ENCODE peak calls at places on chromosomes 1 and 21, in four cellular contexts. Q, P, J and W are unnamed samples.

GRCh38 chr1:219443763-219444162 is 169.1 kb downstream of the ZC3H11B start:
- DNase-seq in Q (no peak), P (no peak), J (no peak), W (no peak)

GRCh38 chr1:37393173-37393572 is 81.2 kb upstream of the ZC3H12A start:
- DNase-seq in Q (no peak), P (no peak), J (no peak), W (no peak)

GRCh38 chr1:21254335-21254951 is 35.8 kb downstream of the ECE1 start:
- DNase-seq in Q (no peak), P (peak; percentile 59), J (no peak), W (no peak)

GRCh38 chr1:38680801-38681510 is 178.6 kb downstream of the RRAGC start:
- DNase-seq in Q (peak; percentile 47), P (peak; percentile 1), J (no peak), W (peak; percentile 22)

GRCh38 chr1:177585492-177586220 is 384.2 kb downstream of the SEC16B start:
- DNase-seq in Q (no peak), P (peak; percentile 5), J (no peak), W (no peak)

GRCh38 chr1:18531503-18531845 is 50.7 kb downstream of the KLHDC7A start:
- DNase-seq in Q (no peak), P (no peak), J (peak; percentile 16), W (no peak)

GRCh38 chr1:24964811-24965570 is 34.9 kb upstream of the RUNX3 start:
- DNase-seq in Q (peak; percentile 98), P (peak; percentile 59), J (peak; percentile 77), W (no peak)

GRCh38 chr1:3906672-3907020 is 6.6 kb upstream of the C1orf174 start:
- DNase-seq in Q (no peak), P (no peak), J (no peak), W (no peak)

GRCh38 chr1:213652109-213652508 is 335.7 kb upstream of the PROX1 start:
- DNase-seq in Q (no peak), P (no peak), J (no peak), W (no peak)

GRCh38 chr1:11851171-11851570 is 3.6 kb upstream of the NPPA start:
- DNase-seq in Q (peak; percentile 92), P (no peak), J (no peak), W (no peak)

GRCh38 chr21:15210235-15210678 is 145.5 kb upstream of the NRIP1 start:
- DNase-seq in Q (no peak), P (no peak), J (peak; percentile 83), W (no peak)

GRCh38 chr1:195482137-195482536 is 1126.1 kb downstream of the KCNT2 start:
- DNase-seq in Q (no peak), P (no peak), J (no peak), W (no peak)

GRCh38 chr1:157156058-157156541 is 17.9 kb upstream of the ETV3 start:
- DNase-seq in Q (peak; percentile 84), P (peak; percentile 49), J (peak; percentile 84), W (peak; percentile 92)

GRCh38 chr1:8425150-8425780 is 107.4 kb downstream of the SLC45A1 start:
- DNase-seq in Q (no peak), P (no peak), J (no peak), W (no peak)

DNA sequence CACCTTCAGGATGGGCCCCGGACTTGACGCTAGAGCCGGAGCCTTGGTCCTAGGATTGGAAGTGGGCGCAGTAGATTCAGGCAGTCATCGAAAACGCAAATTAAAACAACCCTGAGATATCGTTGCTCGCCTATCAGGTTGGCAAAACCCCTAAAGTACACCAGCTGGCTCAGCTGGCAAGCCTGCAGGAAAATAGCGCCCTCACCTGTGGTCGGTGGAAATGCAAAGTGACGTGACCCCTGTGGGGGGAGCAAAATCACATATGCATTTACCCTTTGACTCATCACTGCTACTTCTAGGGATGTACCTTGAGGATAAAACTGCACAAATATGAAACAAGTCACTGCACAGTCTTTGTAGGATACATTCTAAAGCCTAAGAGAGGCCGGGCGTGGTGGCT is 170.3 kb upstream of the TMEM51 start:
- DNase-seq in Q (peak; percentile 11), P (no peak), J (no peak), W (no peak)
- TF ChIP-seq CTCF in Q (peak; percentile 11), P (no peak), J (no peak), W (no peak)

GRCh38 chr1:182783068-182783467 is 6.5 kb upstream of the NPL start:
- DNase-seq in Q (peak; percentile 43), P (no peak), J (no peak), W (peak; percentile 16)
- TF ChIP-seq CTCF in Q (peak; percentile 18), P (no peak), J (no peak), W (no peak)

GRCh38 chr1:94621392-94621791 is 79.8 kb upstream of the F3 start:
- DNase-seq in Q (peak; percentile 67), P (peak; percentile 37), J (peak; percentile 70), W (no peak)

GRCh38 chr1:94621802-94622201 is 80.2 kb upstream of the F3 start:
- DNase-seq in Q (no peak), P (no peak), J (no peak), W (no peak)

GRCh38 chr1:94619731-94620130 is 78.2 kb upstream of the F3 start:
- DNase-seq in Q (no peak), P (no peak), J (no peak), W (no peak)

GRCh38 chr1:94622757-94623156 is 81.2 kb upstream of the F3 start:
- DNase-seq in Q (no peak), P (peak; percentile 74), J (no peak), W (peak; percentile 15)

DNA sequence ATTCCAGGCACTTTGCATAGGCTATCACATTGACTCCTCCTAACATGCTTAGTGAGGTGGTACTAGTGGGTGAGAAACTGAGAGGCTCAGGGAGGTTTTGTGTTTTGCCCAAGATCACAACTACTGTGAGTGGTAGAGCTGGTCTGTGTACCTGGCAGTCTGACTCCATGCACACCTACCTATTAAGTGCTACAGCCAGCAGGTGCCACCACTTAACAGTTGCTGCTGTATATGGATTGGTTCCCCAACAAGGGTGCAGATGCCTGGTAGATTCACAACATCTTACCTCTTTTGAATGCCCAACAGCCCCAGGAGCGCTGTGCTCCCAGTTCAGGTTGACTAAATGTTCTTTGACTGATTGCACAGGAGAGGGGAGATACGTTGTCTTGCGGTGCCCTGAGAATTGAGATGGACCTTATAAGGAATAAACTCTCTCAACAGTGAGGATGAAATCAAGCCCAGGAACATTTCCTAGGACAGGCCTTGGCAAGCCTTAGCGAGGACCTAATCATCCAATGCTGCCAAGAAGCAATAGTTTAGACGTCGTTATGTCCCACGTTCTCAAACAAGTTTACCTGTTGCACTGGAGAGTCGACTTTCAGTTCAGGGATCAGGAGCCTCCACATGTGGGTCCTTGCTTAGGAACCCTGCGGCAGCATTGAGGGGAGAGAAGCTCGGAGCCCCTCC is 78.9 kb upstream of the F3 start:
- DNase-seq in Q (no peak), P (no peak), J (no peak), W (no peak)
- TF ChIP-seq CTCF in Q (no peak), P (no peak), J (no peak), W (no peak)

DNA sequence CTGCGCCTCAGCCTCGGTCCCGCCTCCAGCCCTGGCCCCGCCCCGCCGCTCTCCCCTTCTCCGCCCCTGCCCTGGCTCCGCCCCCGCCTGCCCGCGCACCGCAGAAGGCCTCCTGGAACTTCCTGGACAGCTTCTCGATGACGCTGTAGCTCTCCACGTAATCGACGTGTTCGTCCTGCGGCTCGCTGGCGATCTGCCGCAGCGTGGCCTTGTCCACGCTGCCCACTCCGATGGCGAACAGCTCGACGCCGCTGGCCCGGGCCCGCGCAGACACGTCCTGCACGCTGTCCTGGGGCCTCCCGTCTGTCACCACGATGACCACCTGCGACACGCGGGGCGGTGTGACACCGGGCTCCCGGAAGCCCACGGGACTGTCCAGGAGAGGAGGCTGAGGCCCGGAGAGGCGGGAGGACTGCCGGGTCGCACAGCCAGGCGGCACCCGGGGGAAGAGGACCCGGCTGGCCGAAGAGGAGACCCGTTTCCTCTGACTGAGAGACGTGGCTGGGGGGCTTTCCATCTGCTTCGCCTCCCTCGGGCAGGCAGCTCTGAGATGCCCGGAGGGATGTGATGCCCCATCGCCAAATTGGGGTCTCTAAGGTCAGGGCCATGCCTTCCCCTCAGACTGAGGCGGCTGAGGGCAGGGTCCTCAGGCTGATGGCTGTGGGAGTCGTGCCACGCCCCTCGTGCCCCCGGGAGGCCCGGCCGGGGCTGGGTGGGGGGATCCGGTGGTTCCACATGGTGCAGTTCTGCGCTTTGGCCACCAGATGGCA is 4.6 kb downstream of the MATN1 start:
- DNase-seq in Q (peak; percentile 94), P (peak; percentile 98), J (peak; percentile 90), W (peak; percentile 91)
- TF ChIP-seq CTCF in Q (peak; percentile 74), P (peak; percentile 84), J (peak; percentile 98), W (peak; percentile 98)

GRCh38 chr1:44108241-44108640 is 10.4 kb upstream of the KLF17 start:
- DNase-seq in Q (no peak), P (peak; percentile 51), J (no peak), W (no peak)

GRCh38 chr1:44101356-44101755 is 17.3 kb upstream of the KLF17 start:
- DNase-seq in Q (no peak), P (no peak), J (no peak), W (no peak)

GRCh38 chr1:44105810-44106209 is 12.8 kb upstream of the KLF17 start:
- DNase-seq in Q (no peak), P (no peak), J (no peak), W (no peak)

GRCh38 chr1:44100183-44100582 is 18.4 kb upstream of the KLF17 start:
- DNase-seq in Q (no peak), P (no peak), J (no peak), W (no peak)

DNA sequence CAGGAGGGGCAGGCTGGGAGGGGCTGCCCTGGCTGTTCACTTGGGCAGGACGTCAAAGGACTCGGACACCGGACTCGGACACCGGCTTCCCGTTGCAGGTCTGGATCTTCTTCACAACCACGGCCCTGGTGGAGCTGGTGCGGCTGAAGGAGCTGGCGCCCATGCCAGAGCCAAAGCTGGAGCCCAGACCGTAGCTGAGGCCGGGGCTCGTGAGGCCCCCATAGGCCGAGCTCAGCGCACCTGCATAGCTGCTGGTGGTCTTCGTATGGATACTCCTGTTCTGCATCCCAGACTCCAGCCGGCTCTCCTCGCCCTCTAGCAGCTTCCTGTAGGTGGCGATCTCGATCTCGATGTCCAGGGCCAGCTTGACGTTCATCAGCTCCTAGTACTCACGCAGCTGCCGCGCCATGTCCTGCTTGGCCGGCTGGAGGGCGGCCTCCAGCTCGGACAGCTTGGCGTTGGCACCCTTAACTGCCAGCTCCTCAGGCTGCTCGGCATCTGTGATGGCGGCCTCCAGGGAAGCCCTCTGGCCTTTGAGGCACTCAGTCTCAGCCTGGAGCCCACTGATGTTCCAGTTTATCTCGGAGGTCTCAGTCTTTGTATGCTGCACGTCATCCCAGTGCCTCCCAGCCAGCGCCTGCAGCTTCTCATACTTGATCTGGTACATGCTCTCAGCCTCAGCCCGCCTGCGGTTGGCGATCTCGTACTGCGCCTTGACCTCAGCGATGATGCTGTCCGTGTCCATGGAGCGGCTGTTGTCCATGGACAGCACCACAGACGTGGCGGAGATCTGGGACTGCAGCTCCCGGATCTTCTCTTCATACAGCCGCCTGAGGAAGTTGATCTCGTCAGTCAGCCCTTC is 15.1 kb upstream of the KLF17 start:
- DNase-seq in Q (peak; percentile 13), P (no peak), J (peak; percentile 63), W (peak; percentile 61)
- TF ChIP-seq CTCF in Q (peak; percentile 34), P (peak; percentile 42), J (no peak), W (peak; percentile 39)